ENCODE peak calls at places on chromosomes 2 and 18, in nine cellular contexts. Q is stomach, F is upper lobe of left lung, J is tibial nerve, H is ovary, P is HepG2, O is GM12878, E is transverse colon, L is suprapubic skin. V is an unnamed sample. For H3K4me1, the result is how much of the 10 kb centered on the place peaks cover.

GRCh38 chr18:48952287-48953095 is 1.7 kb upstream of the SMAD7 start:
- DNase-seq in P (no peak), E (peak), J (peak), L (peak), H (peak), O (no peak), F (peak), Q (peak), V (no peak)

GRCh38 chr18:23824704-23825103 is 135.5 kb downstream of the LAMA3 start:
- DNase-seq in L (no peak), Q (no peak), J (no peak), P (no peak), F (no peak), E (no peak), O (no peak), H (no peak), V (peak)

GRCh38 chr2:9392895-9393757 is 30.2 kb downstream of the ITGB1BP1 start:
- DNase-seq in F (peak), L (no peak), P (no peak), H (no peak), Q (no peak), J (peak), E (no peak), O (no peak), V (no peak)

GRCh38 chr18:79935925-79936324 is 15.5 kb downstream of the SLC66A2 start:
- DNase-seq in F (no peak), Q (no peak), L (peak), O (no peak), P (no peak), H (no peak), E (peak), J (no peak), V (no peak)

GRCh38 chr2:189613650-189614420 is 33.2 kb upstream of the SLC40A1 start:
- DNase-seq in Q (no peak), F (no peak), J (no peak), E (no peak), O (no peak), H (no peak), L (no peak), P (no peak), V (no peak)

GRCh38 chr2:162688403-162688802 is 150.2 kb downstream of the KCNH7 start:
- DNase-seq in F (no peak), J (no peak), L (no peak), H (no peak), Q (no peak), P (no peak), O (no peak), E (no peak), V (no peak)

GRCh38 chr2:224749136-224749535 is 33.0 kb upstream of the CCDC195 start:
- DNase-seq in O (no peak), Q (no peak), E (no peak), P (no peak), J (no peak), F (no peak), L (no peak), H (no peak), V (no peak)

GRCh38 chr2:85468096-85468703 is 49.7 kb downstream of the SH2D6 start:
- DNase-seq in E (no peak), H (no peak), J (no peak), O (no peak), P (peak), Q (no peak), L (no peak), F (no peak), V (no peak)

GRCh38 chr2:37343537-37344434 is 644 bp upstream of the QPCT start:
- DNase-seq in F (no peak), H (no peak), J (no peak), L (no peak), O (no peak), E (no peak), Q (no peak), P (peak), V (no peak)

GRCh38 chr2:174172802-174173355 is 75.5 kb downstream of the OLA1 start:
- DNase-seq in Q (no peak), J (no peak), L (no peak), E (no peak), P (no peak), O (no peak), F (no peak), H (no peak), V (no peak)

GRCh38 chr18:49934457-49934856 is 121.1 kb upstream of the ACAA2 start:
- DNase-seq in O (no peak), Q (no peak), L (no peak), J (no peak), P (no peak), F (no peak), H (no peak), E (no peak), V (no peak)

GRCh38 chr18:49201464-49201863 is 250.7 kb upstream of the SMAD7 start:
- DNase-seq in H (no peak), F (no peak), E (no peak), Q (no peak), P (no peak), J (no peak), L (no peak), O (no peak), V (no peak)

GRCh38 chr2:49154140-49154539 is at the start of gene FSHR:
- DNase-seq in J (no peak), O (no peak), P (no peak), F (no peak), L (no peak), Q (no peak), H (no peak), E (no peak), V (no peak)

GRCh38 chr2:225002656-225003045 is 39.6 kb downstream of the DOCK10 start:
- DNase-seq in Q (no peak), F (no peak), O (peak), P (no peak), E (no peak), J (no peak), H (no peak), L (no peak), V (no peak)

GRCh38 chr2:160375037-160375436 is 118.6 kb downstream of the RBMS1 start:
- DNase-seq in F (no peak), Q (no peak), E (no peak), L (no peak), J (no peak), O (no peak), P (no peak), H (no peak), V (no peak)

GRCh38 chr2:150663143-150663542 is 175.7 kb upstream of the RND3 start:
- DNase-seq in L (no peak), Q (no peak), E (no peak), J (no peak), P (no peak), F (no peak), O (no peak), H (no peak), V (no peak)

GRCh38 chr2:130814931-130815680 is 21.6 kb upstream of the ARHGEF4 start:
- DNase-seq in H (no peak), J (no peak), Q (no peak), P (no peak), L (peak), F (no peak), O (no peak), E (no peak), V (no peak)

GRCh38 chr2:119291588-119292167 is 68.0 kb downstream of the STEAP3 start:
- DNase-seq in F (no peak), J (no peak), E (no peak), H (no peak), O (no peak), P (peak), L (no peak), Q (no peak), V (peak)

GRCh38 chr2:53559302-53559967 is 208.2 kb upstream of the CHAC2 start:
- DNase-seq in O (no peak), E (no peak), Q (no peak), H (no peak), F (no peak), J (no peak), P (no peak), L (no peak), V (no peak)

GRCh38 chr2:30104273-30104672 is 42.5 kb upstream of the YPEL5 start:
- DNase-seq in O (no peak), L (no peak), Q (no peak), H (no peak), E (no peak), F (no peak), J (no peak), P (no peak), V (no peak)

GRCh38 chr2:132901661-132902060 is 231.7 kb upstream of the LYPD1 start:
- DNase-seq in H (no peak), O (no peak), Q (no peak), E (no peak), J (no peak), P (no peak), F (no peak), L (no peak), V (no peak)

GRCh38 chr2:24075259-24075658 is 867 bp downstream of the SF3B6 start:
- DNase-seq in E (no peak), F (no peak), J (no peak), O (no peak), Q (no peak), H (no peak), P (no peak), L (no peak), V (no peak)

GRCh38 chr2:96463119-96463518 is 42.0 kb downstream of the NEURL3 start:
- DNase-seq in L (no peak), Q (no peak), O (no peak), J (no peak), P (no peak), E (no peak), F (no peak), H (no peak), V (no peak)

GRCh38 chr2:70851704-70852103 is 16.1 kb upstream of the CD207 start:
- DNase-seq in E (no peak), L (no peak), P (no peak), Q (no peak), J (no peak), H (no peak), O (peak), F (no peak), V (no peak)

GRCh38 chr2:223751012-223751411 is 86.4 kb downstream of the AP1S3 start:
- DNase-seq in J (no peak), F (no peak), Q (no peak), H (no peak), O (no peak), P (peak), E (no peak), L (no peak), V (no peak)

GRCh38 chr2:215699018-215699417 is 263.1 kb upstream of the FN1 start:
- DNase-seq in O (no peak), E (no peak), L (no peak), J (no peak), Q (no peak), H (no peak), P (no peak), F (no peak), V (no peak)

GRCh38 chr2:208579678-208580077 is 173.1 kb downstream of the PTH2R start:
- DNase-seq in H (no peak), Q (no peak), P (no peak), E (no peak), F (no peak), O (no peak), J (no peak), L (no peak), V (no peak)

GRCh38 chr2:39150890-39151497 is 30.1 kb upstream of the SOS1 start:
- DNase-seq in E (no peak), J (no peak), P (peak), F (no peak), O (no peak), L (no peak), Q (no peak), H (no peak), V (no peak)

GRCh38 chr2:120236296-120236695 is 13.1 kb upstream of the TMEM185B start:
- DNase-seq in J (no peak), Q (peak), L (peak), P (no peak), H (no peak), F (no peak), O (no peak), E (peak), V (no peak)

GRCh38 chr2:72965770-72966430 is 48.6 kb downstream of the EMX1 start:
- DNase-seq in O (no peak), F (no peak), L (no peak), H (no peak), P (no peak), Q (no peak), E (no peak), J (no peak), V (no peak)

GRCh38 chr18:2846241-2846637 is 567 bp upstream of the EMILIN2 start:
- DNase-seq in E (no peak), F (no peak), P (no peak), Q (no peak), L (peak), O (no peak), J (no peak), H (no peak), V (no peak)

GRCh38 chr18:23721711-23722479 is 32.6 kb downstream of the LAMA3 start:
- DNase-seq in H (no peak), F (no peak), E (no peak), Q (no peak), P (no peak), O (no peak), J (no peak), L (no peak), V (no peak)

GRCh38 chr2:227117027-227117426 is 47.0 kb downstream of the COL4A4 start:
- DNase-seq in J (no peak), O (no peak), P (no peak), F (no peak), Q (no peak), L (no peak), E (no peak), H (no peak), V (no peak)

GRCh38 chr2:48423376-48423775 is 106.6 kb upstream of the STON1 start:
- DNase-seq in E (no peak), O (no peak), L (no peak), Q (no peak), H (no peak), P (no peak), F (no peak), J (no peak), V (no peak)

GRCh38 chr2:152907046-152907445 is 188.6 kb downstream of the ARL6IP6 start:
- DNase-seq in O (no peak), L (no peak), Q (no peak), P (no peak), H (no peak), F (no peak), J (no peak), E (no peak), V (no peak)

GRCh38 chr2:68855550-68855949 is 15.6 kb downstream of the BMP10 start:
- DNase-seq in Q (no peak), F (no peak), H (no peak), L (no peak), E (no peak), O (no peak), J (no peak), P (no peak), V (no peak)

GRCh38 chr2:68853915-68854314 is 17.3 kb downstream of the BMP10 start:
- DNase-seq in L (no peak), F (no peak), O (no peak), E (no peak), J (no peak), H (no peak), Q (no peak), P (no peak), V (no peak)

GRCh38 chr2:68849579-68850030 is 21.6 kb downstream of the BMP10 start:
- DNase-seq in L (no peak), O (no peak), F (no peak), E (no peak), P (peak), Q (no peak), J (no peak), H (no peak), V (peak)

GRCh38 chr2:68850524-68850923 is 20.7 kb downstream of the BMP10 start:
- DNase-seq in P (no peak), L (no peak), Q (no peak), F (no peak), E (no peak), J (no peak), O (no peak), H (no peak), V (peak)

DNA sequence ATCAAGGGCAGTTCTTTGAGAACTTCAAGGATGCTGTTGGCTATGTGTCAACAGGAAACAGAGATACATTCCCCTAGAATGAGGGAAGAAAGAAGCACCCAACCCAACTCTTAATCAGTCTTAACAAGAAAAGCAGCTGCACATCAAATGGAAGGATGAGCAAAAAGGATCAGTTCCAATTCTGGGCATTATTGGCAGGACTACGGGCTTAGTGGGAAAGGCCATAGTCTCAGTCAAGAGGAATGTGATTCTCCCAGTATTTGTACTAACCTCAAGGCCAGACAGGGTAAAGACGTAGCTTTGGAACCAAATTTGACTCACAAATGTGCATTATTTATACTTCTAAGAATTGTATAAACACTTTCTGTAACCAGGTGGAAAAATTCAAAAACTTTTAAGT is 18.2 kb downstream of the BMP10 start:
- DNase-seq in Q (no peak), J (no peak), F (no peak), E (no peak), L (no peak), O (no peak), P (no peak), H (no peak), V (no peak)
- H3K4me1 ChIP-seq in Q (under half), J (under half), F (under half), E (under half), L (under half), O (under half), P (under half), H (under half), V (under half)

DNA sequence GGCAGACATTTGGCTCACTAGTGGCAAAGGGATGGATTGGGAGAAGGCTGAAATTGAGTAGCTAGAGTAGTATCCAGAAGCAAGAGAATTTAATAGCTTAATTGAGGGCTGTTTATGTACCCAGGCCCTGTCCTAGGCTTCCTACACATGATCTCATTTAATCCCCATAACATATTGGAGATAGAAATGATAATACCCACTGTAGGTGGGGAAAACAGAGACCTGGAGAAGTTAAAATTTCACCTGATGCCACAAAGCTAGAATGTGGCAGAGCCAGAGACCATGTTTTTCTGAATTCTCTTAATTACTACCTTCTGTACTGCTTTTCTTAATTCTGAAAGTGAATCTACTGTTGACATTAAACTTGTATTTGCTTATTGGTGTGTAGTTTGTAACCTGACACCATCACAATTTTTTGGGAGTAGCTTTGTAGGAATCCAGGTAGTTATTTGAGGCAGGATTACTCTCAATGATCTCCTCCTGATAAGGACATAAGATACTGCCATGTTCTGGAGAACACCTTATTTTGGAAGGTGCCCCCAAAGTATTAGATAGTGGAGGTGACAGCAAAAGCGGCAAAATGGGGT is 42.2 kb downstream of the RAB10 start:
- DNase-seq in P (peak), F (no peak), H (no peak), O (no peak), J (no peak), E (no peak), Q (no peak), L (no peak), V (no peak)
- TF ChIP-seq EP300 in P (no peak), F (no peak), H (no peak), O (no peak), J (no peak), E (no peak), Q (no peak), L (no peak), V (no peak)

GRCh38 chr2:239225456-239225855 is 175.4 kb downstream of the HDAC4 start:
- DNase-seq in J (no peak), L (no peak), F (no peak), H (peak), E (no peak), P (no peak), Q (peak), O (no peak), V (no peak)
- H3K4me1 ChIP-seq in J (half or more), L (half or more), F (half or more), H (under half), E (half or more), P (under half), Q (half or more), O (under half), V (half or more)

DNA sequence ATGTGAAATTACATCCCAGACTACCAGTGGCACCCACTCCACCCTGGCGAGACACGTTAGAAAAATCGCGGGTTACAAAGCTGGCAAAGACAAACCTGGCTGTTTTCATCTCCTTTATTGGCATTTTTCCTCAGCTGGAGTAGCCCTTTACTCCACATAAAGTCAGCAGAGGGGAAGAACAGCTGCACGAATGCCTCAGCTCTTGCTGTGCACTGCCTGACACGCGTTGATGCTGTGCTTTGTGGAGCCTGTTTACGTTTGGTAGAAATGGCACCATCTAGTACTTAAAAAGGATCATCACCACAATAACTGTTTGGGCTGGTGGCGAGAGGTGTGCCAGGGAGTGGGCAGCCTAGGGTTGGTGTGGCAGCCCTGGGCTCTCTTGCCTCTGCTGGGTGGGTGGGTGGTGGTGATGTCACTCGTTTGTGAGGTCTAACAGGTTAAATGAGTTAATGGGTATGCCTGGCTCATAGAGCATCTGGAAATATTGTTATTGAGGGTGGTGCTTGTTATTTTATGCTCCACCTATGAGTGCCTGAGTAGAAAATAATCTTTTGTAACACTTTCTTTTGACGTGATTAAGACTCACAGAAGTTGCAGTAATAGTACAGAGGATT is 16.4 kb downstream of the FARP2 start:
- DNase-seq in O (no peak), E (peak), P (no peak), F (no peak), L (no peak), J (no peak), H (no peak), Q (no peak), V (no peak)
- TF ChIP-seq EP300 in O (no peak), E (no peak), P (no peak), F (no peak), L (no peak), J (no peak), H (no peak), Q (no peak), V (no peak)

GRCh38 chr2:219569635-219570034 is 1.7 kb downstream of the OBSL1 start:
- DNase-seq in L (no peak), Q (no peak), P (no peak), O (no peak), E (no peak), F (no peak), H (no peak), J (no peak), V (no peak)
- H3K4me1 ChIP-seq in L (under half), Q (under half), P (half or more), O (under half), E (under half), F (under half), H (under half), J (under half), V (under half)

V was measured in esophagus muscularis mucosa.